ENCODE peak calls at places on chromosome 6, in four cellular contexts. K is PC-9, D is SJCRH30, C is transverse colon. M is an unnamed sample.

GRCh38 chr6:72646604-72647485 is 25.0 kb downstream of the KCNQ5 start:
- DNase-seq in D (no peak), C (no peak), K (no peak), M (no peak)

GRCh38 chr6:157143171-157143884 is 180.0 kb downstream of the TMEM242 start:
- DNase-seq in C (no peak), D (no peak), K (no peak), M (no peak)

GRCh38 chr6:136335736-136336362 is 46.2 kb upstream of the BCLAF1 start:
- DNase-seq in D (no peak), K (no peak), C (no peak), M (no peak)

GRCh38 chr6:99276747-99277146 is 72.7 kb downstream of the FAXC start:
- DNase-seq in D (no peak), C (no peak), K (no peak), M (no peak)

GRCh38 chr6:126127662-126128061 is 141.3 kb downstream of the TRMT11 start:
- DNase-seq in C (no peak), D (peak), K (no peak), M (no peak)

GRCh38 chr6:147063469-147064031 is 140.7 kb upstream of the STXBP5 start:
- DNase-seq in K (no peak), D (no peak), C (no peak), M (no peak)

GRCh38 chr6:122323361-122323760 is 76.1 kb upstream of the HSF2 start:
- DNase-seq in C (no peak), K (no peak), D (peak), M (no peak)

GRCh38 chr6:3292431-3293197 is 33.9 kb downstream of the PSMG4 start:
- DNase-seq in D (no peak), C (peak), K (no peak), M (no peak)

GRCh38 chr6:14316911-14317535 is 199.5 kb downstream of the CD83 start:
- DNase-seq in K (no peak), C (no peak), D (no peak), M (no peak)

GRCh38 chr6:19452495-19452894 is 384.7 kb upstream of the ID4 start:
- DNase-seq in D (no peak), K (no peak), C (no peak), M (no peak)

GRCh38 chr6:16239798-16240123 is 1.4 kb downstream of the GMPR start:
- DNase-seq in C (no peak), D (no peak), K (no peak), M (no peak)

GRCh38 chr6:88780714-88781389 is 182.6 kb downstream of the RNGTT start:
- DNase-seq in C (peak), D (peak), K (peak), M (no peak)

GRCh38 chr6:26375270-26375669 is 7.6 kb upstream of the BTN2A2 start:
- DNase-seq in K (no peak), C (no peak), D (peak), M (no peak)

GRCh38 chr6:140082867-140083297 is 708.4 kb upstream of the CITED2 start:
- DNase-seq in D (no peak), K (no peak), C (no peak), M (no peak)

GRCh38 chr6:41257369-41258195 is 28.9 kb downstream of the TREM1 start:
- DNase-seq in C (peak), D (peak), K (peak), M (no peak)

GRCh38 chr6:131001113-131001776 is 61.8 kb downstream of the EPB41L2 start:
- DNase-seq in K (no peak), C (no peak), D (no peak), M (no peak)
- H3K4me3 ChIP-seq in K (no peak), C (no peak), D (no peak), M (no peak)

GRCh38 chr6:36666726-36667591 is 11.6 kb upstream of the CDKN1A start:
- DNase-seq in C (peak), D (peak), K (peak), M (peak)
- H3K4me3 ChIP-seq in C (no peak), D (no peak), K (no peak), M (no peak)

DNA sequence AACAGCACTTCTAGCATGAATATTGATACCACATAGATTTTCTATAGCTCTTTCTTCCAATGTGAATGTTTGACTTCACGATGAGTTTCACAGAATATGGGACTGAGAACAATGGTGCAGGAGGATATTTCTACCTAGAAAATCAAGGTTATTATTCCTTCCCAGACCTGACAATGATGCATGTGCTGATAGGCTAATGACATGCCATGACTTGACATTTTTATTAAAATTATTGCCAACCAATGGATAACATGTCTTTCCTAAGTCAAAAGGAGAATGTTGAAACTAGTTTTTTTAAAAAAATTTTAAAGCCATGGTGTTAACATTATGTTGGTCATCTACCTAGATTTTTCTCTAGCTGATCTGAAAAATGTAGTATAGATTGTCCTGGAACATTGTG is 923 bp downstream of the IL17A start:
- DNase-seq in K (no peak), C (no peak), D (no peak), M (no peak)
- H3K4me3 ChIP-seq in K (no peak), C (no peak), D (no peak), M (no peak)

GRCh38 chr6:30359276-30359675 is 14.3 kb downstream of the RPP21 start:
- DNase-seq in K (no peak), D (no peak), C (no peak), M (no peak)

GRCh38 chr6:30357678-30358339 is 12.9 kb downstream of the RPP21 start:
- DNase-seq in K (peak), C (peak), D (peak), M (peak)

GRCh38 chr6:30360139-30360538 is 15.2 kb downstream of the RPP21 start:
- DNase-seq in C (no peak), K (no peak), D (no peak), M (no peak)

GRCh38 chr6:30356519-30356918 is 11.6 kb downstream of the RPP21 start:
- DNase-seq in C (no peak), K (no peak), D (no peak), M (no peak)

DNA sequence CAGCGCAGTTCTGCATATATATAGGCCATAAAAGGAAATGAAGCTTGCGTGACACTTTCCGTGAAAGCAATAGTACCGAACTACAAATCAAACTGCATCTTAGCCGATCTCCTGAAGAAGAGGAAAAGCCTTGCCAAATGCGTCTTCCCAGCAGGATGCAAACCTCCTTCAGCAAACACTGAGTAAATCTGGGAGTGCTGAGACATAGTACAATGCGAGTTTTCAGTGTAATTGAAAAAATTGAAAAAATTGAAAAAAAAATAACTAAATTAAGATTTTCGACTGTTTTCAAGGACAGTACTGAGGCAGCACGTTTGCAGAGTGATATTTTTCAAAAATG is 13.4 kb downstream of the RPP21 start:
- DNase-seq in D (no peak), K (no peak), C (no peak), M (no peak)
- H3K4me3 ChIP-seq in D (no peak), K (no peak), C (peak), M (no peak)

DNA sequence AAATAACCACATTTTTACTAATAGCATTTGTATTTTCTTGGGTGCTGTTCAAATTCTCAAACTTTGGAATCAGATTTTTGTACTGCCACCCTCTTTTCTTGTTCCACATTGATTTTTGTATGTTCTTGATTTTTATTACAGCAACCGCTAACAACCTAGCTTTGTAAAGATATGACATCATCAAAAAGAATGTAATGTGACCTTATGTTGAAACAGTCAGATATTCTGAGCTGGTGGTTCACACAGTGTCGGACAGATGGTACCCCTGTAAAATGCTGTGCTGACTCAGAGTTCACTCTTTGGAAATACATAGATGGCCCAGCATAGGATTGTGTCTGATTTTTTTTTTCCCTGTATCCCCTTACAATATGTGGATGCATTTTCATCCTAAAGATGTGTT is 118.9 kb downstream of the QKI start:
- DNase-seq in K (no peak), C (no peak), D (peak), M (no peak)
- H3K4me3 ChIP-seq in K (no peak), C (no peak), D (no peak), M (no peak)

GRCh38 chr6:39061588-39061987 is 13.0 kb downstream of the GLP1R start:
- DNase-seq in K (no peak), C (no peak), D (no peak), M (no peak)
- H3K4me3 ChIP-seq in K (no peak), C (no peak), D (no peak), M (no peak)

GRCh38 chr6:73728548-73729205 is 32.7 kb downstream of the CD109 start:
- DNase-seq in D (no peak), K (no peak), C (no peak), M (no peak)
- H3K4me3 ChIP-seq in D (no peak), K (no peak), C (no peak), M (no peak)

DNA sequence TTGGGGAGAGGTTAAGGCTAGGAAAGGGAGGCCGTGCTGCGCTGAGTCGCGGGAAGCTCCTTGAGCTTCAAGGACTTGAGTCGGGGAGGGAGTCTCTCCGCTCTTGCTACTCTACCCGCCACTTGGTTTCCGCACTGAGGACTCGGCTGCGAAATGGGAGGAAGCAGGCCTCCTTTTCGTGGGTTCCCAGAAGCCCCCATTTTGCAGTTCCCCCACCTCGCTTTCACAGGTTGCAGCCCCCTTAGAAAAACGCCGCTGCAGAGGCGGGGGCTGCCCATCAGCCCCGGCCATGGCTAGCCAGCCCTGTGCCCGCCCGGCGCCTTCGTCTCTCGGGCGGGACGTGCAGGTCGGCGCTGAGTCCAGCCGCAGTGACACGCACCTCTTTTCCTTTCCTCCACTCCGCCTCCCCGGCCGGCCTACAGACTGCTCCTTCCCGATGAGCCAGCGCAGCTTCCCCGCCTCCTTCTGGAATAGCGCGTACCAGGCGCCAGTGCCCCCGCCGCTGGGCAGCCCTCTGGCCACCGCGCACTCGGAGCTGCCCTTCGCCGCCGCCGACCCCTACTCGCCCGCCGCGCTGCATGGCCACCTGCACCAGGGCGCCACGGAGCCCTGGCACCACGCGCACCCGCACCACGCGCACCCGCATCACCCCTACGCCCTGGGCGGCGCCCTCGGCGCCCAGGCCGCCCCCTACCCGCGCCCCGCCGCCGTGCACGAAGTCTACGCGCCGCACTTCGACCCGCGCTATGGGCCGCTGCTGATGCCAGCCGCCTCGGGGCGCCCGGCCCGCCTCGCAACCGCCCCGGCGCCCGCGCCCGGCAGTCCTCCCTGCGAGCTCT is 5.0 kb downstream of the VGLL2 start:
- DNase-seq in D (no peak), C (no peak), K (no peak), M (no peak)
- H3K4me3 ChIP-seq in D (no peak), C (peak), K (no peak), M (peak)

GRCh38 chr6:119071576-119071975 is 6.9 kb downstream of the FAM184A start:
- DNase-seq in C (no peak), K (no peak), D (no peak), M (no peak)

GRCh38 chr6:119076966-119077642 is 1.4 kb downstream of the FAM184A start:
- DNase-seq in D (peak), C (no peak), K (no peak), M (no peak)

GRCh38 chr6:119075200-119075981 is 3.1 kb downstream of the FAM184A start:
- DNase-seq in K (no peak), C (no peak), D (no peak), M (no peak)

GRCh38 chr6:119076173-119076965 is 2.1 kb downstream of the FAM184A start:
- DNase-seq in C (no peak), K (no peak), D (no peak), M (no peak)

DNA sequence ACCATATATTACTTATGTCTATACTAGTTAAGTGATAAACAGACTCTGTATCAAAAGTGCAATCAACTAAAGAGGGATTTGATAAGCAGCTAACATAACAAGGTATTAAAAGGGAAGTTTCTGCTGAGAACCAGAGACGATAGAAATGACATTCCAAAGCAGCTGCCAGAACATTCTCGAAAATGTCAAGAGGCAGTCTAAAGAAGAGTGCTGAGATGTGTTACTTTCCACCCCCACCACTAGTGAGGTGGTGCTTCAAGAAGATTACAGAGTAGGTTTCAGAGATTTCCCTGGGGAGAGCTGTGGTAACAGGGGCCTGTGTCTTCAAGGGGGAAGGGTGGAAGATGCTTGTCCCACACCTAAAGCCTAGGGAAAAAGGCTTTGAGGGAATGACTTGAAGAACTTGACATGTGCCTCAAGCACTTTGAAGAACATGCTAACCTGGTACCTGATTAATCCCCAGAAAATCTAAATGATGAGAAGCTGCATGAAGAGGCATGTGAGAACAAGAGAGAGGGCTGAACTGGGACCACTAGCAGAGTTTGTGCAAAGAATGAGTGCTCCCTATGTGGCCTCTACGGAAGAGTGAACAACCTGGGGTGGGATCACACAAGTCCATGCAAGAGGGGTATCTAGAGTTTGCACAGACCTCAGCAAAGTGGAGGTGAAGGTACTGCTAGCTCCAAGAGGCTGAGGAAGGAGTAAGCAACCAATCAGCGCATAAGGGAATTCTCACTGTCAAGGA is 5.0 kb downstream of the FAM184A start:
- DNase-seq in D (peak), K (no peak), C (no peak), M (no peak)
- H3K4me3 ChIP-seq in D (no peak), K (no peak), C (no peak), M (no peak)

DNA sequence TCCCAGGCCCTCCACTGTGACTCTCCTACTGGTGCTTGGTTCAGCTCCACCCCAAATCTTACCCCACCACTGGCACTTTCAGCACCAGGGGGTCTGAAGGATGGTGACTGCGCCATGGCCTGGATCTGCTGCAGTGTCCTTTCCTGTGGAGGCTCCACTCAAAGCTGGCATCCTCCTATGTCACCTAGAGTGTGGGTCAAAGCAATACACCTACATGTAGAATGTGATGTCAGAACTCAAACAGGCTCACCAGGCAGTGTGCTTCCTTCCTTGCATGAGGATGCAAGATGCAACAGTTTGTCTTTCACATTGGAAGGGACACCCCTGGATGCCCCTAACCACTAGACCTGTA is 32.8 kb upstream of the MICB start:
- DNase-seq in D (no peak), K (no peak), C (no peak), M (no peak)
- H3K4me3 ChIP-seq in D (no peak), K (no peak), C (no peak), M (no peak)

M was measured in heart left ventricle.